ENCODE peak calls at places on chromosomes 16 and 17, in four cellular contexts. M is right lobe of liver, O is neural crest cell, Y is cardiac muscle cell. H is an unnamed sample.

GRCh38 chr16:81447383-81448101 is 2.9 kb downstream of the CMIP start:
- DNase-seq in M (peak; percentile 66), O (no peak), Y (no peak), H (no peak)

GRCh38 chr16:56847173-56847948 is 17.6 kb upstream of the SLC12A3 start:
- DNase-seq in M (no peak), Y (no peak), O (no peak), H (no peak)

GRCh38 chr16:27382187-27382855 is 19.7 kb upstream of the IL21R start:
- DNase-seq in O (no peak), Y (no peak), M (no peak), H (peak; percentile 8)

GRCh38 chr17:49984283-49984682 is 10.7 kb downstream of the DLX3 start:
- DNase-seq in O (no peak), M (no peak), Y (no peak), H (no peak)

GRCh38 chr17:56110463-56111138 is 42.7 kb upstream of the ANKFN1 start:
- DNase-seq in Y (no peak), O (no peak), M (peak; percentile 22), H (no peak)

GRCh38 chr17:59668816-59669215 is 38.4 kb downstream of the PTRH2 start:
- DNase-seq in M (no peak), O (no peak), Y (peak; percentile 90), H (no peak)

GRCh38 chr17:36089888-36090836 is at the start of gene CCL3:
- DNase-seq in Y (no peak), M (peak; percentile 40), O (no peak), H (peak; percentile 70)

GRCh38 chr17:73228748-73229236 is 32.9 kb downstream of the CPSF4L start:
- DNase-seq in O (no peak), Y (peak; percentile 88), M (peak; percentile 56), H (no peak)

GRCh38 chr16:4200000-4200780 is 41.7 kb downstream of the SRL start:
- DNase-seq in O (peak; percentile 57), M (peak; percentile 70), Y (peak; percentile 70), H (no peak)

GRCh38 chr17:79947351-79948031 is 88.2 kb downstream of the TBC1D16 start:
- DNase-seq in O (no peak), Y (peak; percentile 63), M (no peak), H (no peak)

GRCh38 chr16:17564856-17565255 is 94.1 kb upstream of the XYLT1 start:
- DNase-seq in M (no peak), Y (no peak), O (no peak), H (no peak)

GRCh38 chr17:61260061-61260797 is 139.4 kb upstream of the TBX2 start:
- DNase-seq in Y (peak; percentile 41), O (no peak), M (no peak), H (no peak)

GRCh38 chr17:66667491-66668030 is 167.4 kb upstream of the CACNG5 start:
- DNase-seq in Y (no peak), O (no peak), M (no peak), H (no peak)

GRCh38 chr17:64781013-64781392 is 118.9 kb upstream of the SMURF2 start:
- DNase-seq in O (no peak), M (no peak), Y (no peak), H (no peak)

GRCh38 chr17:32226881-32227280 is 38.8 kb upstream of the RHBDL3 start:
- DNase-seq in O (no peak), M (no peak), Y (no peak), H (no peak)

GRCh38 chr17:13638855-13639458 is 37.2 kb upstream of the HS3ST3A1 start:
- DNase-seq in O (no peak), Y (peak; percentile 18), M (no peak), H (no peak)

GRCh38 chr16:3842994-3843393 is 37.5 kb downstream of the CREBBP start:
- DNase-seq in Y (peak; percentile 57), O (no peak), M (no peak), H (no peak)

GRCh38 chr17:62725791-62726249 is 82.3 kb downstream of the MARCHF10 start:
- DNase-seq in M (no peak), O (no peak), Y (peak; percentile 45), H (no peak)

GRCh38 chr16:47778106-47778803 is 317.1 kb downstream of the PHKB start:
- DNase-seq in O (no peak), M (no peak), Y (peak; percentile 23), H (no peak)

GRCh38 chr16:30131869-30132475 is 9.0 kb upstream of the MAPK3 start:
- DNase-seq in M (no peak), Y (peak; percentile 55), O (no peak), H (no peak)

GRCh38 chr17:2814049-2814448 is 17.8 kb downstream of the RAP1GAP2 start:
- DNase-seq in Y (no peak), M (no peak), O (no peak), H (no peak)

GRCh38 chr16:8867483-8868271 is 1.1 kb downstream of the CARHSP1 start:
- DNase-seq in Y (no peak), O (no peak), M (peak; percentile 74), H (no peak)

GRCh38 chr16:63457869-63458268 is 1421.6 kb upstream of the CDH8 start:
- DNase-seq in M (no peak), Y (no peak), O (no peak), H (no peak)

GRCh38 chr16:9567674-9568073 is 476.2 kb downstream of the HAPSTR1 start:
- DNase-seq in Y (no peak), M (no peak), O (no peak), H (no peak)

DNA sequence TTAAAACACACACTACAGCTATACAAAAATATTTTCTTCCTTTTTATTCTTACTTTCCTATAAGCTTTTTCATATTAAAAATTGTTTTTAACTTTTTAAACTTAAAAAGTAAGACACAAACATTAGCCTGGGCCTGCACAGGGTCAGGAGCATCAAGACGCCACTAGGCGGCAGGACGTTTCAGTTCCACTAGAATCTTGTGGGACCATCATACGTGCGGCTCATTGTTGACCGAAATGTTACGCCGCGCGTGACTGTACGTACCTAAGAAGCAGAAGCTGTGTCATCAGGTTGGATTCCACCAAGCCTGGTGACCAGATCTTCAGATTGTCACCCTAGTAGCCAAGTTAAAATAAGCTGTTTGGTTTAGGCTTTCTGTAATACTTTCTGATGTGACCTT is 47.1 kb downstream of the USP10 start:
- DNase-seq in Y (no peak), M (no peak), O (no peak), H (no peak)
- TF ChIP-seq CTCF in Y (peak; percentile 24), M (peak; percentile 8), O (peak; percentile 54), H (no peak)

DNA sequence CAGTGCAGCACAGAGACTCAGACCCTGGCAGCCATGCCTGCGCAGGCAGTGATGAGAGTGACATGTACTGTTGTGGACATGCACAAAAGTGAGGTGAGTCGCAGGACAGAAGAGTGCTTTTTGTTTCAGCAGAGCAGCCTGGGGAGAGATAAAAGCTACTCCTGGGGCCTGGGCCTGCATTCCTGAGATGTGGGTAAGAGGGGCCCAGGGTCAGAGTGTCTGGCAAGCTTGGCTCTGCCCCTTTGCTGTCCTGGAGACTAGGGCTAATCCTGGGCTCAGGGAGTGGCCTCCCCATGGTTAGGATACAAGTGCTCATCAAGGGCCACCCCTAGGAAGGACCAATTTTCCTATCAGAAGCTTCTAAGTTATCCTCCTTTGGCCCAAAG is 4.8 kb upstream of the ERBB2 start:
- DNase-seq in Y (no peak), O (no peak), M (no peak), H (no peak)
- TF ChIP-seq CTCF in Y (no peak), O (no peak), M (no peak), H (no peak)

GRCh38 chr16:7512503-7512902 is 179.9 kb downstream of the RBFOX1 start:
- DNase-seq in Y (no peak), M (no peak), O (no peak), H (no peak)

GRCh38 chr16:7515543-7515942 is 182.9 kb downstream of the RBFOX1 start:
- DNase-seq in Y (no peak), M (no peak), O (no peak), H (no peak)

GRCh38 chr16:7509919-7510705 is 177.5 kb downstream of the RBFOX1 start:
- DNase-seq in M (no peak), O (no peak), Y (no peak), H (no peak)

GRCh38 chr16:7511549-7512260 is 179.1 kb downstream of the RBFOX1 start:
- DNase-seq in O (no peak), Y (no peak), M (no peak), H (no peak)

DNA sequence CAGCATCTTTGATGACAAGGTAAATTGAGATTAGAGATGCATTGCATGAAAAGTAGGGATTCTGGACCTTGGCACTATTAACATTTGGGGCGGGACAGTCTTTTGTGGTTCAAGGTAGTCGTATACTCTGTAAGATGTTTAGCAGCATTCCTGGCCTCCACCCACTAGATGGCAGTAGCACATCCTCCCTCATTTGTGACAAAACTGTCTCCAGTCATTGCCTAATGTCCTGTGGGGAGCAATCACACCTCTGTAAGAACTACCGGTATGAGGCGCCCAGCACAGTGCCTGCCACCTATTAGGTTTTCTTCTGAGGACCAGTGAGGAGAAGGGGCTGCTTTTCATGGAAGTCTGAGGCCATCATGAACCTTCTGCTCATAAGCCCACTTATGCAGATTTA is 180.8 kb downstream of the RBFOX1 start:
- DNase-seq in Y (no peak), M (no peak), O (no peak), H (no peak)
- TF ChIP-seq CTCF in Y (no peak), M (peak; percentile 15), O (peak; percentile 53), H (no peak)

GRCh38 chr16:54129810-54130209 is 156.8 kb downstream of the IRX3 start:
- DNase-seq in O (no peak), Y (no peak), M (no peak), H (no peak)
- TF ChIP-seq CTCF in O (no peak), Y (no peak), M (no peak), H (no peak)

GRCh38 chr16:49557070-49557446 is 183.5 kb downstream of the C16orf78 start:
- DNase-seq in M (no peak), O (peak; percentile 34), Y (no peak), H (no peak)

GRCh38 chr16:49559242-49559641 is 185.6 kb downstream of the C16orf78 start:
- DNase-seq in M (no peak), O (no peak), Y (no peak), H (no peak)

GRCh38 chr16:49560018-49560830 is 186.6 kb downstream of the C16orf78 start:
- DNase-seq in M (no peak), O (no peak), Y (peak; percentile 87), H (no peak)

GRCh38 chr16:49558451-49558850 is 184.8 kb downstream of the C16orf78 start:
- DNase-seq in M (no peak), Y (no peak), O (no peak), H (no peak)

GRCh38 chr16:49556252-49557069 is 182.9 kb downstream of the C16orf78 start:
- DNase-seq in Y (peak; percentile 65), M (no peak), O (peak; percentile 18), H (no peak)
- TF ChIP-seq CTCF in Y (peak; percentile 69), M (peak; percentile 53), O (peak; percentile 75), H (no peak)

GRCh38 chr17:82105882-82106696 is 8.1 kb upstream of the FASN start:
- DNase-seq in M (peak; percentile 60), O (peak; percentile 51), Y (peak; percentile 58), H (peak; percentile 42)
- TF ChIP-seq CTCF in M (no peak), O (peak; percentile 56), Y (peak; percentile 40), H (peak; percentile 31)

GRCh38 chr17:15048933-15049539 is 216.1 kb downstream of the PMP22 start:
- DNase-seq in Y (no peak), O (no peak), M (no peak), H (no peak)

GRCh38 chr17:15051913-15052312 is 213.2 kb downstream of the PMP22 start:
- DNase-seq in Y (no peak), M (no peak), O (no peak), H (no peak)

DNA sequence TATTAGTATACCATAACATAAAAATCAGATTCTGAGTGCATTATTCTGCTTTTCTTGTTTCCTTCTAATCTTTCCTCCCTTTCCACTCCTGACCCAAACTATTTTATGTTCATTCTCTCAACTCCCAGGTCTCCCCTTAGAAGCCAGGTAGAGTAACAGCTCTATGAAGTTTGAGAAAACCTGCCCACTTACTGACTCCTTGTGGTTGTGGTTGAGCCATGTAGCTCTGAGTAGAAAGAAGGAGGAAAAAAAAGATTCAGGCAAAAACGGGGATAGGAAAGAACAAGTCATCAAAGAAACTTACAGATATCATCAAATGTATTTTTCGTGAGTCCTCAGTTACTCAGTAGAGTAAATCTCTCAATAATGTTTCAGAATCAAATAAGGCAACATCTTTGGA is 216.7 kb downstream of the PMP22 start:
- DNase-seq in M (no peak), O (no peak), Y (no peak), H (no peak)
- TF ChIP-seq CTCF in M (no peak), O (no peak), Y (no peak), H (no peak)

H was measured in natural killer cell.